ENCODE peak calls at places on chromosomes 3 and 15, in seven cellular contexts. E, K, J, O, M, U and N are unnamed samples.

GRCh38 chr15:85716261-85716660 is 78.5 kb downstream of the KLHL25 start:
- DNase-seq in E (no peak), K (no peak), J (no peak), O (no peak), M (no peak), U (no peak), N (no peak)

GRCh38 chr3:188270423-188270972 is 116.5 kb downstream of the LPP start:
- DNase-seq in E (no peak), K (peak), J (peak), O (no peak), M (no peak), U (no peak), N (no peak)

GRCh38 chr3:170007031-170007663 is 30.6 kb upstream of the GPR160 start:
- DNase-seq in E (no peak), K (no peak), J (peak), O (no peak), M (no peak), U (peak), N (no peak)

GRCh38 chr15:44082558-44083151 is 112.4 kb downstream of the FRMD5 start:
- DNase-seq in E (no peak), K (peak), J (peak), O (no peak), M (no peak), U (no peak), N (no peak)

GRCh38 chr3:52484680-52485461 is 10.3 kb upstream of the STAB1 start:
- DNase-seq in E (no peak), K (no peak), J (no peak), O (no peak), M (no peak), U (no peak), N (no peak)

GRCh38 chr3:103711670-103712069 is 1276.9 kb downstream of the ZPLD1 start:
- DNase-seq in E (no peak), K (no peak), J (no peak), O (no peak), M (no peak), U (no peak), N (no peak)

GRCh38 chr15:27454281-27455060 is 483.5 kb downstream of the GABRG3 start:
- DNase-seq in E (peak), K (no peak), J (no peak), O (no peak), M (no peak), U (no peak), N (no peak)

GRCh38 chr3:111803123-111803593 is 55.9 kb upstream of the PHLDB2 start:
- DNase-seq in E (peak), K (no peak), J (peak), O (peak), M (peak), U (no peak), N (no peak)

GRCh38 chr3:124059580-124059979 is 67.7 kb upstream of the ROPN1 start:
- DNase-seq in E (no peak), K (no peak), J (peak), O (no peak), M (no peak), U (no peak), N (no peak)

GRCh38 chr15:69991493-69991892 is 106.2 kb downstream of the TLE3 start:
- DNase-seq in E (no peak), K (no peak), J (no peak), O (no peak), M (no peak), U (no peak), N (peak)

GRCh38 chr15:42593143-42593542 is 17.7 kb downstream of the STARD9 start:
- DNase-seq in E (no peak), K (no peak), J (peak), O (peak), M (no peak), U (no peak), N (no peak)

GRCh38 chr3:190524942-190525341 is 11.1 kb downstream of the IL1RAP start:
- DNase-seq in E (no peak), K (no peak), J (no peak), O (no peak), M (no peak), U (no peak), N (no peak)

GRCh38 chr3:107662109-107662477 is 139.3 kb downstream of the BBX start:
- DNase-seq in E (no peak), K (peak), J (peak), O (no peak), M (no peak), U (peak), N (no peak)

GRCh38 chr15:46137443-46137842 is 502.6 kb downstream of the SQOR start:
- DNase-seq in E (no peak), K (no peak), J (no peak), O (no peak), M (no peak), U (no peak), N (no peak)

GRCh38 chr15:82790321-82790720 is 15.5 kb downstream of the FSD2 start:
- DNase-seq in E (no peak), K (no peak), J (no peak), O (no peak), M (no peak), U (no peak), N (no peak)

GRCh38 chr15:63826513-63826912 is 7.2 kb downstream of the HERC1 start:
- DNase-seq in E (no peak), K (no peak), J (peak), O (no peak), M (no peak), U (no peak), N (no peak)

GRCh38 chr3:123807820-123808219 is 76.3 kb downstream of the MYLK start:
- DNase-seq in E (no peak), K (no peak), J (no peak), O (no peak), M (no peak), U (no peak), N (no peak)

GRCh38 chr15:88637841-88638625 is 783 bp upstream of the ISG20 start:
- DNase-seq in E (peak), K (no peak), J (no peak), O (peak), M (no peak), U (no peak), N (no peak)